ENCODE peak calls at places on chromosomes 5 and 9, in seven cellular contexts. E, B, N, T, F, J and D are unnamed samples. For H3K36me3 and H3K4me1, the result is how much of the 10 kb centered on the place peaks cover.

GRCh38 chr9:112028242-112029221 is 131.9 kb downstream of the UGCG start:
- DNase-seq in E (no peak), B (no peak), N (no peak), T (no peak), F (no peak), J (no peak), D (no peak)

GRCh38 chr9:128550226-128550625 is 2.2 kb upstream of the SPTAN1 start:
- DNase-seq in E (no peak), B (no peak), N (no peak), T (no peak), F (no peak), J (no peak), D (no peak)

GRCh38 chr5:150167163-150167798 is 703 bp downstream of the CDX1 start:
- DNase-seq in E (no peak), B (no peak), N (no peak), T (no peak), F (no peak), J (no peak), D (no peak)

GRCh38 chr5:108432024-108432423 is 50.1 kb upstream of the FBXL17 start:
- DNase-seq in E (no peak), B (no peak), N (no peak), T (no peak), F (no peak), J (no peak), D (no peak)

GRCh38 chr9:71630371-71630770 is 137.9 kb downstream of the CEMIP2 start:
- DNase-seq in E (no peak), B (no peak), N (no peak), T (no peak), F (no peak), J (no peak), D (no peak)

GRCh38 chr5:121031487-121031886 is 567.4 kb downstream of the PRR16 start:
- DNase-seq in E (no peak), B (no peak), N (no peak), T (peak), F (no peak), J (no peak), D (no peak)

GRCh38 chr9:128644452-128644851 is 12.2 kb downstream of the DYNC2I2 start:
- DNase-seq in E (no peak), B (no peak), N (no peak), T (no peak), F (no peak), J (no peak), D (no peak)

GRCh38 chr5:111252799-111253564 is 28.8 kb downstream of the CAMK4 start:
- DNase-seq in E (no peak), B (no peak), N (no peak), T (no peak), F (no peak), J (no peak), D (peak)

GRCh38 chr5:127216906-127217675 is 73.5 kb upstream of the MEGF10 start:
- DNase-seq in E (no peak), B (no peak), N (no peak), T (no peak), F (no peak), J (no peak), D (no peak)

GRCh38 chr5:39178171-39178570 is 41.2 kb downstream of the FYB1 start:
- DNase-seq in E (no peak), B (no peak), N (no peak), T (no peak), F (no peak), J (peak), D (no peak)

GRCh38 chr5:150398432-150399157 is 14.1 kb downstream of the CD74 start:
- DNase-seq in E (no peak), B (no peak), N (no peak), T (no peak), F (no peak), J (no peak), D (peak)

GRCh38 chr5:180590543-180591248 is 603 bp downstream of the SCGB3A1 start:
- DNase-seq in E (no peak), B (no peak), N (peak), T (no peak), F (no peak), J (no peak), D (no peak)

GRCh38 chr5:96114736-96115466 is 153.2 kb upstream of the ELL2 start:
- DNase-seq in E (no peak), B (no peak), N (no peak), T (no peak), F (no peak), J (no peak), D (no peak)

GRCh38 chr5:156411131-156411727 is 84.3 kb downstream of the SGCD start:
- DNase-seq in E (no peak), B (no peak), N (peak), T (no peak), F (no peak), J (no peak), D (no peak)

GRCh38 chr5:177290816-177291596 is 12.5 kb downstream of the RAB24 start:
- DNase-seq in E (no peak), B (no peak), N (no peak), T (no peak), F (no peak), J (no peak), D (no peak)
- H3K36me3 ChIP-seq in E (half or more), B (under half), N (half or more), T (under half), F (under half), J (under half), D (half or more)

GRCh38 chr5:103498211-103498610 is 64.4 kb downstream of the NUDT12 start:
- DNase-seq in E (no peak), B (no peak), N (no peak), T (no peak), F (no peak), J (no peak), D (no peak)
- H3K4me1 ChIP-seq in E (under half), B (under half), N (under half), T (under half), F (under half), J (under half), D (under half)

DNA sequence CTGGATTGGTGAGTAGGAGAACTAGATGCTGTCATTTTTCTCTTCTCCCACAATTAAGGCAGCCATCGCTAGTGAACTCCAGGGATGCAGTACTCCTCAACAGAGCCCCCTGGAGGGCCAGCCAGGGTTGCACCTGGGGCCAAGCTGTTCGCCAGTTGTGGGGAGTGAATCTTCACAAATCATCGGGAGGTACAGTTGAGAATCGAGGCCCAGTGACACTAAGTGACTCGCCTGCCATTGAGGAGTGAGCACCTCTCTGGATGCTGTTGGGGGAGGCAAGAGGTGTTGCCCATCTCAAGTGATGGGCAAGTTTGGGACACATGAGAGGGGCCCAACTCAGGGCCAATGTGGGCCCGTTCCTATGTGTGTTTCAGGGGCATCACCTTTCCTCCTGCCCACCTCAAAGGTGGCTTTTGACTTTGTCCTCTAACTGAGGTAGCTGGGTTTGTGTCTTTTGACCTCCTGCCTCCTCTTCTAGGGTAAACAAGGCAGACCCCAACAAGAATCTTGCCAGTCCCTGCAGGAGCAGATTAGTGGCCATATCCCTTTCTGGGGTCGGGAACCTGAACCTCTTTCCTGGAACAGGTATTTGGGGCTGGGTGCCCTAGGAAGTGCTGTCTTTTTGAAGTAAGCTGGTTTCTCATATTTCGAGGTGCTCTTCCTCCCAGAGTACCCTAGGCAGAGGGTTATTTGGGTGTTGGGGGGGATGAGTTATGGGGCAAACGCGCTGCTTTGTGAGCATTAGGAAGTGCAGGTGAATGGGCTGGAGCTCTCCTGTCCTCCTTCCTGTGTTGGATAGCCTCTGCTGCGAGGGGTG is 181.2 kb downstream of the MACROH2A1 start:
- DNase-seq in E (peak), B (no peak), N (peak), T (no peak), F (no peak), J (no peak), D (no peak)
- TF ChIP-seq CTCF in E (no peak), B (no peak), N (no peak), T (no peak), F (no peak), J (no peak), D (peak)

GRCh38 chr5:72293495-72294055 is 26.5 kb downstream of the MRPS27 start:
- DNase-seq in E (no peak), B (no peak), N (no peak), T (no peak), F (no peak), J (no peak), D (no peak)

GRCh38 chr5:72296251-72296650 is 23.8 kb downstream of the MRPS27 start:
- DNase-seq in E (no peak), B (no peak), N (no peak), T (no peak), F (no peak), J (no peak), D (no peak)

GRCh38 chr5:72295539-72295938 is 24.5 kb downstream of the MRPS27 start:
- DNase-seq in E (no peak), B (no peak), N (no peak), T (no peak), F (no peak), J (no peak), D (no peak)

GRCh38 chr5:72292411-72292810 is 27.6 kb downstream of the MRPS27 start:
- DNase-seq in E (no peak), B (no peak), N (no peak), T (no peak), F (no peak), J (no peak), D (no peak)

DNA sequence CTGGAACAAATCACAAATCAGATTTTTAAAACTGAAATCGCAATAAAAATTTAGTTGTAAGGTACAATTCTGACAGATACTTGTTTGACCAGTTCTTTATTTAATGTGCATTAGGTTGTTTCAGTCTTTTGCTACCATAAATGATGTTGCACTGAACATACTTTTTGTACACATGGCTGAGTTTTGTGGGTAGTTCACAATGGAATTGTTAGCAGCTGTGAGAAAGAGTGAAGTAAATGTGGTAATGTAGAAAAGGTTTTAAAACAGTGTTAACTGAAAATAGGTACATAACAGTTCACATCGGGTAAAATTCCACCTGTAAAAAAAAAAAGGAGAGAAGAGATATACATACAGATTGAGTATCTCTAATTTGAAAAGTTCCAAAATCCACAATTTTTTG is 25.6 kb downstream of the MRPS27 start:
- DNase-seq in E (no peak), B (no peak), N (no peak), T (no peak), F (no peak), J (no peak), D (no peak)
- H3K36me3 ChIP-seq in E (under half), B (under half), N (under half), T (under half), F (under half), J (under half), D (under half)

DNA sequence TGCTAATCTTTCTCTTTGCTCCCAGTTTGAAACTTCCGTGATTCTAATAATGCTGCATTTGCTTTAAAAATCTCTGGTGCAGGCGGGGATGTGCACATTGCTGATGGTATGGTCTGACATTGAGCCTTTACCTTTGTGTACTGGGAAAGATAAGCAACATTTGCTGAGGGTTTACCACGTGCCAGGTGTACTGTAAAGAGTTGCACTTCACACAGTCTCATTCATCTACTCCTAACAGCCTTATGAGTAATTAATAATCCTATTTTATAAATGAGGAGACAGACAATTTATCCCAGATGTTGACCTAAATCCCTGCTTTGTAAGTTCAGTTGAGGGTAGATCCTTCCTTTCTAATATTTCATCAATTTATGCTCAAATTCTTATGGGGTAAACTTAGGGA is 726 bp upstream of the ADGRV1 start:
- DNase-seq in E (no peak), B (no peak), N (no peak), T (no peak), F (no peak), J (no peak), D (no peak)
- H3K4me1 ChIP-seq in E (under half), B (under half), N (under half), T (under half), F (under half), J (under half), D (under half)

GRCh38 chr9:126294331-126295081 is 32.1 kb upstream of the MVB12B start:
- DNase-seq in E (no peak), B (no peak), N (no peak), T (no peak), F (no peak), J (no peak), D (no peak)

GRCh38 chr9:126292736-126293521 is 33.7 kb upstream of the MVB12B start:
- DNase-seq in E (no peak), B (no peak), N (no peak), T (no peak), F (no peak), J (no peak), D (no peak)

GRCh38 chr9:126291925-126292324 is 34.7 kb upstream of the MVB12B start:
- DNase-seq in E (no peak), B (no peak), N (no peak), T (no peak), F (no peak), J (no peak), D (no peak)

GRCh38 chr9:126295082-126295477 is 31.5 kb upstream of the MVB12B start:
- DNase-seq in E (no peak), B (no peak), N (peak), T (no peak), F (no peak), J (no peak), D (no peak)

GRCh38 chr9:126293522-126293889 is 33.1 kb upstream of the MVB12B start:
- DNase-seq in E (no peak), B (no peak), N (no peak), T (no peak), F (no peak), J (peak), D (peak)
- TF ChIP-seq CTCF in E (no peak), B (no peak), N (no peak), T (no peak), F (no peak), J (peak), D (peak)

DNA sequence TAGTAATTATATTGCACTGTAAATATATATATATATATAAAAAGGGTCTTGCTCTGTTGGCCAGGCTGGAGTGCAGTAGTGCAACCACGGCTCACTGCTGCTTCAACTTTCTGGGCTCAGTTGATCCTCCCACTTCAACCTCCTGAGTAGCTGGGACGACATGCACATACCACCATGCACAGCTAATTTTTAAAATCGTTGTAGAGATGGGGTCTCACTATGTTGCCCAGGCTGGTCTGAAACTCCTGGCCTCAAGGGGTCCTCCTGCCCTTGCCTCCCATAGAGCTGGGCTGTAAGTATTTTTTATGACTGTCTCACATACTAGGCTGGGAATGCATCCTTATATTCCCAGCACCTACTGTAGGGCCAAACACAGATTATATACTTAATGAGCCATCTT is 11.9 kb downstream of the PSMD5 start:
- DNase-seq in E (no peak), B (no peak), N (no peak), T (no peak), F (no peak), J (no peak), D (no peak)
- H3K36me3 ChIP-seq in E (half or more), B (half or more), N (under half), T (under half), F (under half), J (half or more), D (half or more)